ENCODE peak calls at places on chromosomes 5 and 9, in four cellular contexts. One of them, this sample, is unnamed.

GRCh38 chr5:178993236-178993765 is 1.8 kb downstream of the GRM6 start:
- DNase-seq in fibroblast of pulmonary artery: no peak
- DNase-seq in AG10803: no peak
- DNase-seq in endothelial cell of umbilical vein: no peak
- DNase-seq in this sample: no peak

GRCh38 chr5:52674815-52675545 is 112.7 kb upstream of the ITGA1 start:
- DNase-seq in fibroblast of pulmonary artery: peak; percentile 56
- DNase-seq in AG10803: peak; percentile 71
- DNase-seq in endothelial cell of umbilical vein: no peak
- DNase-seq in this sample: peak; percentile 72

GRCh38 chr5:93088997-93089396 is 492.0 kb downstream of the NR2F1-AS1 start:
- DNase-seq in fibroblast of pulmonary artery: no peak
- DNase-seq in AG10803: no peak
- DNase-seq in endothelial cell of umbilical vein: no peak
- DNase-seq in this sample: no peak

GRCh38 chr5:50744761-50745160 is 78.3 kb downstream of the PARP8 start:
- DNase-seq in fibroblast of pulmonary artery: peak; percentile 11
- DNase-seq in AG10803: peak; percentile 38
- DNase-seq in endothelial cell of umbilical vein: no peak
- DNase-seq in this sample: peak; percentile 58

GRCh38 chr5:147098233-147098790 is 136.5 kb upstream of the STK32A start:
- DNase-seq in fibroblast of pulmonary artery: peak; percentile 64
- DNase-seq in AG10803: peak; percentile 51
- DNase-seq in endothelial cell of umbilical vein: peak; percentile 23
- DNase-seq in this sample: peak; percentile 43

GRCh38 chr5:1417586-1418225 is 27.5 kb downstream of the SLC6A3 start:
- DNase-seq in fibroblast of pulmonary artery: no peak
- DNase-seq in AG10803: no peak
- DNase-seq in endothelial cell of umbilical vein: no peak
- DNase-seq in this sample: no peak

GRCh38 chr5:36655171-36655570 is 48.8 kb downstream of the SLC1A3 start:
- DNase-seq in fibroblast of pulmonary artery: no peak
- DNase-seq in AG10803: peak; percentile 39
- DNase-seq in endothelial cell of umbilical vein: no peak
- DNase-seq in this sample: no peak

GRCh38 chr5:14580037-14581034 is 1.3 kb upstream of the OTULINL start:
- DNase-seq in fibroblast of pulmonary artery: peak; percentile 56
- DNase-seq in AG10803: peak; percentile 68
- DNase-seq in endothelial cell of umbilical vein: no peak
- DNase-seq in this sample: no peak

GRCh38 chr9:79173932-79174331 is 397.8 kb upstream of the TLE4 start:
- DNase-seq in fibroblast of pulmonary artery: no peak
- DNase-seq in AG10803: no peak
- DNase-seq in endothelial cell of umbilical vein: no peak
- DNase-seq in this sample: no peak

GRCh38 chr9:127181315-127181580 is 58.8 kb upstream of the ANGPTL2 start:
- DNase-seq in fibroblast of pulmonary artery: no peak
- DNase-seq in AG10803: no peak
- DNase-seq in endothelial cell of umbilical vein: no peak
- DNase-seq in this sample: no peak

GRCh38 chr5:19369048-19369447 is 619.0 kb downstream of the CDH18 start:
- DNase-seq in fibroblast of pulmonary artery: no peak
- DNase-seq in AG10803: no peak
- DNase-seq in endothelial cell of umbilical vein: no peak
- DNase-seq in this sample: no peak

GRCh38 chr5:38532165-38532669 is 24.2 kb downstream of the LIFR start:
- DNase-seq in fibroblast of pulmonary artery: no peak
- DNase-seq in AG10803: no peak
- DNase-seq in endothelial cell of umbilical vein: no peak
- DNase-seq in this sample: no peak

GRCh38 chr5:115847290-115847689 is 5.6 kb downstream of the AP3S1 start:
- DNase-seq in fibroblast of pulmonary artery: no peak
- DNase-seq in AG10803: no peak
- DNase-seq in endothelial cell of umbilical vein: no peak
- DNase-seq in this sample: no peak

GRCh38 chr5:139636207-139636792 is 11.8 kb upstream of the CXXC5 start:
- DNase-seq in fibroblast of pulmonary artery: no peak
- DNase-seq in AG10803: no peak
- DNase-seq in endothelial cell of umbilical vein: no peak
- DNase-seq in this sample: peak; percentile 23

GRCh38 chr5:23763170-23763569 is 255.8 kb downstream of the PRDM9 start:
- DNase-seq in fibroblast of pulmonary artery: no peak
- DNase-seq in AG10803: no peak
- DNase-seq in endothelial cell of umbilical vein: no peak
- DNase-seq in this sample: no peak

GRCh38 chr5:125485003-125485641 is 738.7 kb upstream of the ZNF608 start:
- DNase-seq in fibroblast of pulmonary artery: peak; percentile 96
- DNase-seq in AG10803: peak; percentile 99
- DNase-seq in endothelial cell of umbilical vein: peak; percentile 96
- DNase-seq in this sample: peak; percentile 99

GRCh38 chr5:179229331-179229761 is 115.9 kb downstream of the ADAMTS2 start:
- DNase-seq in fibroblast of pulmonary artery: no peak
- DNase-seq in AG10803: no peak
- DNase-seq in endothelial cell of umbilical vein: no peak
- DNase-seq in this sample: no peak

GRCh38 chr9:124216474-124217176 is 41.1 kb upstream of the NEK6 start:
- DNase-seq in fibroblast of pulmonary artery: no peak
- DNase-seq in AG10803: no peak
- DNase-seq in endothelial cell of umbilical vein: no peak
- DNase-seq in this sample: no peak

GRCh38 chr5:173479711-173480110 is 136.7 kb downstream of the BOD1 start:
- DNase-seq in fibroblast of pulmonary artery: no peak
- DNase-seq in AG10803: peak; percentile 76
- DNase-seq in endothelial cell of umbilical vein: no peak
- DNase-seq in this sample: no peak

GRCh38 chr5:89028579-89029272 is 145.7 kb upstream of the MEF2C start:
- DNase-seq in fibroblast of pulmonary artery: no peak
- DNase-seq in AG10803: peak; percentile 25
- DNase-seq in endothelial cell of umbilical vein: no peak
- DNase-seq in this sample: peak; percentile 58

GRCh38 chr9:14313951-14314423 is at the start of gene NFIB:
- DNase-seq in fibroblast of pulmonary artery: peak; percentile 71
- DNase-seq in AG10803: no peak
- DNase-seq in endothelial cell of umbilical vein: peak; percentile 33
- DNase-seq in this sample: peak; percentile 49

GRCh38 chr5:16465544-16466432 is at the start of gene ZNF622:
- DNase-seq in fibroblast of pulmonary artery: peak; percentile 87
- DNase-seq in AG10803: peak; percentile 90
- DNase-seq in endothelial cell of umbilical vein: peak; percentile 79
- DNase-seq in this sample: peak; percentile 83

GRCh38 chr5:102483736-102484135 is 15.1 kb downstream of the SLCO6A1 start:
- DNase-seq in fibroblast of pulmonary artery: no peak
- DNase-seq in AG10803: peak; percentile 4
- DNase-seq in endothelial cell of umbilical vein: no peak
- DNase-seq in this sample: no peak

GRCh38 chr5:73201547-73202513 is 28.8 kb downstream of the TMEM174 start:
- DNase-seq in fibroblast of pulmonary artery: peak; percentile 71
- DNase-seq in AG10803: peak; percentile 59
- DNase-seq in endothelial cell of umbilical vein: peak; percentile 60
- DNase-seq in this sample: peak; percentile 57

GRCh38 chr5:169116961-169117461 is 183.9 kb downstream of the SLIT3 start:
- DNase-seq in fibroblast of pulmonary artery: no peak
- DNase-seq in AG10803: peak; percentile 23
- DNase-seq in endothelial cell of umbilical vein: peak; percentile 14
- DNase-seq in this sample: no peak

GRCh38 chr5:125311743-125312142 is 565.3 kb upstream of the ZNF608 start:
- DNase-seq in fibroblast of pulmonary artery: peak; percentile 89
- DNase-seq in AG10803: peak; percentile 86
- DNase-seq in endothelial cell of umbilical vein: peak; percentile 77
- DNase-seq in this sample: peak; percentile 85

GRCh38 chr9:132207187-132207586 is 45.3 kb downstream of the NTNG2 start:
- DNase-seq in fibroblast of pulmonary artery: no peak
- DNase-seq in AG10803: no peak
- DNase-seq in endothelial cell of umbilical vein: no peak
- DNase-seq in this sample: no peak

GRCh38 chr5:176965633-176966032 is 40.9 kb downstream of the UIMC1 start:
- DNase-seq in fibroblast of pulmonary artery: no peak
- DNase-seq in AG10803: no peak
- DNase-seq in endothelial cell of umbilical vein: no peak
- DNase-seq in this sample: no peak

GRCh38 chr9:120612218-120612617 is 32.3 kb upstream of the CDK5RAP2 start:
- DNase-seq in fibroblast of pulmonary artery: peak; percentile 25
- DNase-seq in AG10803: no peak
- DNase-seq in endothelial cell of umbilical vein: no peak
- DNase-seq in this sample: no peak

GRCh38 chr5:149735066-149735465 is 5.0 kb downstream of the PPARGC1B start:
- DNase-seq in fibroblast of pulmonary artery: peak; percentile 22
- DNase-seq in AG10803: no peak
- DNase-seq in endothelial cell of umbilical vein: peak; percentile 51
- DNase-seq in this sample: peak; percentile 4

GRCh38 chr9:28031521-28032177 is 458.4 kb upstream of the C9orf72 start:
- DNase-seq in fibroblast of pulmonary artery: no peak
- DNase-seq in AG10803: no peak
- DNase-seq in endothelial cell of umbilical vein: no peak
- DNase-seq in this sample: no peak

GRCh38 chr9:98365227-98365669 is 109.8 kb upstream of the TBC1D2 start:
- DNase-seq in fibroblast of pulmonary artery: peak; percentile 71
- DNase-seq in AG10803: peak; percentile 28
- DNase-seq in endothelial cell of umbilical vein: peak; percentile 85
- DNase-seq in this sample: no peak
- TF ChIP-seq CTCF in fibroblast of pulmonary artery: peak; percentile 68
- TF ChIP-seq CTCF in AG10803: peak; percentile 57
- TF ChIP-seq CTCF in endothelial cell of umbilical vein: peak; percentile 49
- TF ChIP-seq CTCF in this sample: peak; percentile 57

GRCh38 chr5:138077064-138077696 is 6.7 kb upstream of the WNT8A start:
- DNase-seq in fibroblast of pulmonary artery: peak; percentile 78
- DNase-seq in AG10803: peak; percentile 62
- DNase-seq in endothelial cell of umbilical vein: peak; percentile 68
- DNase-seq in this sample: peak; percentile 60
- TF ChIP-seq CTCF in fibroblast of pulmonary artery: peak; percentile 83
- TF ChIP-seq CTCF in AG10803: peak; percentile 96
- TF ChIP-seq CTCF in endothelial cell of umbilical vein: peak; percentile 78
- TF ChIP-seq CTCF in this sample: peak; percentile 81

DNA sequence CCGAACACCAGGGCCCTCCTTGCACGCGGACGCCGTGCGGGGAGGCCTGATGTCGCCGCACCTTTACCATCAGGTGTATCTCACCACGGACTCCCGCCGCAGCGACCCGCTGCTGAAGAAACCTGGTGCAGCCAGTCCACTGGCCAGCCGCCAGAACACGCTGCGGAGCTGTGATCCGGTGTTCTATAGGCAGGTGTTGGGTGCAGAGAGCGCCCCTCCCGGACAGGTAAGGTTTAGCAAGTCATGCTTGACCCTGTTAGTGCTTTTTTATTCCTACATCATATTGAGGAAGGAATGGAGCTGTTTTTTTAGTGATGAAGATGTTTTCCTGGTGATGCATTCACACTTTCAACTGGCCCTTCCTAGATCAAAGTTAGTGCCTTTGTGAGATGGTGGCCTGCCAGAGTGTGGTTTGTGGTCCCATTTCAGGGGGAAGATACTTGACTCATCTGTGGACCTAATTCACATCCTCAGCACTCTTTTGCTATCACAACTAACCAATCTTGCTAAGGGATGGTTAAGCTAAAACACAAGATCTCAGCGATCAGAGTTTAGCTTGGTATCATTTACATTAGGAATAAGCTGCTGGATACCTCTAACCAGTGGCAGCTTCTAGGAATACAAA is 2.7 kb downstream of the PCDHGC3 start:
- DNase-seq in fibroblast of pulmonary artery: no peak
- DNase-seq in AG10803: peak; percentile 56
- DNase-seq in endothelial cell of umbilical vein: no peak
- DNase-seq in this sample: peak; percentile 29
- TF ChIP-seq CTCF in fibroblast of pulmonary artery: peak; percentile 20
- TF ChIP-seq CTCF in AG10803: peak; percentile 40
- TF ChIP-seq CTCF in endothelial cell of umbilical vein: no peak
- TF ChIP-seq CTCF in this sample: peak; percentile 50

GRCh38 chr9:84325347-84325982 is 15.1 kb downstream of the SLC28A3 start:
- DNase-seq in fibroblast of pulmonary artery: no peak
- DNase-seq in AG10803: no peak
- DNase-seq in endothelial cell of umbilical vein: peak; percentile 17
- DNase-seq in this sample: no peak
- TF ChIP-seq CTCF in fibroblast of pulmonary artery: no peak
- TF ChIP-seq CTCF in AG10803: no peak
- TF ChIP-seq CTCF in endothelial cell of umbilical vein: no peak
- TF ChIP-seq CTCF in this sample: no peak

GRCh38 chr5:132190161-132190817 is 37.4 kb downstream of the P4HA2 start:
- DNase-seq in fibroblast of pulmonary artery: peak; percentile 81
- DNase-seq in AG10803: peak; percentile 76
- DNase-seq in endothelial cell of umbilical vein: peak; percentile 78
- DNase-seq in this sample: peak; percentile 79

GRCh38 chr5:132199116-132199680 is 28.5 kb downstream of the P4HA2 start:
- DNase-seq in fibroblast of pulmonary artery: no peak
- DNase-seq in AG10803: no peak
- DNase-seq in endothelial cell of umbilical vein: no peak
- DNase-seq in this sample: no peak

GRCh38 chr5:132198571-132198970 is 29.1 kb downstream of the P4HA2 start:
- DNase-seq in fibroblast of pulmonary artery: no peak
- DNase-seq in AG10803: no peak
- DNase-seq in endothelial cell of umbilical vein: no peak
- DNase-seq in this sample: no peak

GRCh38 chr5:132193165-132193694 is 34.4 kb downstream of the P4HA2 start:
- DNase-seq in fibroblast of pulmonary artery: no peak
- DNase-seq in AG10803: no peak
- DNase-seq in endothelial cell of umbilical vein: no peak
- DNase-seq in this sample: no peak

GRCh38 chr5:132195727-132196126 is 31.9 kb downstream of the P4HA2 start:
- DNase-seq in fibroblast of pulmonary artery: no peak
- DNase-seq in AG10803: no peak
- DNase-seq in endothelial cell of umbilical vein: no peak
- DNase-seq in this sample: no peak
- TF ChIP-seq CTCF in fibroblast of pulmonary artery: no peak
- TF ChIP-seq CTCF in AG10803: no peak
- TF ChIP-seq CTCF in endothelial cell of umbilical vein: no peak
- TF ChIP-seq CTCF in this sample: no peak

GRCh38 chr9:136765041-136765440 is 723 bp upstream of the LCN15 start:
- DNase-seq in fibroblast of pulmonary artery: no peak
- DNase-seq in AG10803: no peak
- DNase-seq in endothelial cell of umbilical vein: no peak
- DNase-seq in this sample: no peak

GRCh38 chr9:136771907-136772306 is 7.6 kb upstream of the LCN15 start:
- DNase-seq in fibroblast of pulmonary artery: no peak
- DNase-seq in AG10803: no peak
- DNase-seq in endothelial cell of umbilical vein: no peak
- DNase-seq in this sample: no peak

GRCh38 chr9:136773386-136774044 is 9.2 kb upstream of the LCN15 start:
- DNase-seq in fibroblast of pulmonary artery: no peak
- DNase-seq in AG10803: no peak
- DNase-seq in endothelial cell of umbilical vein: peak; percentile 42
- DNase-seq in this sample: no peak

GRCh38 chr9:136774416-136775045 is 10.2 kb upstream of the LCN15 start:
- DNase-seq in fibroblast of pulmonary artery: no peak
- DNase-seq in AG10803: no peak
- DNase-seq in endothelial cell of umbilical vein: no peak
- DNase-seq in this sample: no peak

GRCh38 chr9:136769710-136770191 is 5.4 kb upstream of the LCN15 start:
- DNase-seq in fibroblast of pulmonary artery: no peak
- DNase-seq in AG10803: no peak
- DNase-seq in endothelial cell of umbilical vein: no peak
- DNase-seq in this sample: no peak
- TF ChIP-seq CTCF in fibroblast of pulmonary artery: peak; percentile 55
- TF ChIP-seq CTCF in AG10803: peak; percentile 44
- TF ChIP-seq CTCF in endothelial cell of umbilical vein: peak; percentile 78
- TF ChIP-seq CTCF in this sample: peak; percentile 61

GRCh38 chr9:133426011-133426410 is 3.8 kb downstream of the ADAMTS13 start:
- DNase-seq in fibroblast of pulmonary artery: no peak
- DNase-seq in AG10803: no peak
- DNase-seq in endothelial cell of umbilical vein: no peak
- DNase-seq in this sample: no peak
- TF ChIP-seq CTCF in fibroblast of pulmonary artery: no peak
- TF ChIP-seq CTCF in AG10803: no peak
- TF ChIP-seq CTCF in endothelial cell of umbilical vein: no peak
- TF ChIP-seq CTCF in this sample: no peak

GRCh38 chr9:5375091-5375490 is 35.4 kb upstream of the RLN1 start:
- DNase-seq in fibroblast of pulmonary artery: peak; percentile 41
- DNase-seq in AG10803: no peak
- DNase-seq in endothelial cell of umbilical vein: peak; percentile 6
- DNase-seq in this sample: no peak
- TF ChIP-seq CTCF in fibroblast of pulmonary artery: no peak
- TF ChIP-seq CTCF in AG10803: no peak
- TF ChIP-seq CTCF in endothelial cell of umbilical vein: no peak
- TF ChIP-seq CTCF in this sample: no peak